ENCODE peak calls at places on chromosomes 7 and 10, in seven cellular contexts. N is Peyer's patch, F is thyroid gland, I is foreskin fibroblast, O is cardiac fibroblast, U is suprapubic skin, K is esophagus squamous epithelium. X is an unnamed sample.

GRCh38 chr10:50417486-50417905 is 166.2 kb upstream of the ASAH2 start:
- DNase-seq in I (no peak), U (no peak), N (no peak), K (no peak), O (peak), F (no peak), X (no peak)

GRCh38 chr7:47193003-47193402 is 388.9 kb downstream of the TNS3 start:
- DNase-seq in I (no peak), K (no peak), U (no peak), O (no peak), N (peak), F (no peak), X (no peak)

GRCh38 chr10:132517951-132518521 is 19.6 kb upstream of the INPP5A start:
- DNase-seq in F (no peak), O (no peak), N (peak), K (no peak), U (peak), I (no peak), X (no peak)

GRCh38 chr10:29479081-29479917 is 155.5 kb downstream of the SVIL start:
- DNase-seq in F (no peak), O (no peak), U (no peak), N (no peak), I (peak), K (no peak), X (no peak)

GRCh38 chr7:19369806-19370205 is 224.6 kb upstream of the FERD3L start:
- DNase-seq in O (no peak), N (no peak), K (no peak), F (no peak), I (no peak), U (no peak), X (no peak)

GRCh38 chr7:91264924-91265681 is 870 bp downstream of the FZD1 start:
- DNase-seq in O (peak), F (peak), K (no peak), I (peak), N (peak), U (peak), X (no peak)

GRCh38 chr7:30157217-30157616 is 22.4 kb downstream of the MTURN start:
- DNase-seq in N (no peak), F (no peak), I (no peak), O (no peak), K (no peak), U (no peak), X (no peak)

GRCh38 chr10:65898055-65898454 is 1027.8 kb upstream of the LRRTM3 start:
- DNase-seq in K (no peak), F (no peak), U (no peak), N (no peak), I (no peak), O (no peak), X (no peak)

GRCh38 chr10:97229322-97229721 is 43.6 kb upstream of the SLIT1 start:
- DNase-seq in I (peak), K (no peak), F (no peak), U (no peak), N (no peak), O (peak), X (no peak)

GRCh38 chr7:30206466-30206865 is 71.7 kb downstream of the MTURN start:
- DNase-seq in K (no peak), O (peak), N (no peak), F (no peak), U (no peak), I (peak), X (peak)

GRCh38 chr7:118352854-118353453 is 128.4 kb downstream of the ANKRD7 start:
- DNase-seq in N (no peak), O (peak), F (no peak), K (no peak), U (no peak), I (no peak), X (peak)

GRCh38 chr7:25862993-25863726 is 288.8 kb upstream of the NFE2L3 start:
- DNase-seq in N (no peak), O (no peak), U (no peak), I (no peak), F (no peak), K (no peak), X (no peak)

GRCh38 chr7:140349172-140349771 is 49.1 kb downstream of the SLC37A3 start:
- DNase-seq in K (no peak), N (no peak), I (no peak), O (peak), F (no peak), U (no peak), X (peak)

GRCh38 chr10:6598679-6599078 is 18.6 kb upstream of the PRKCQ start:
- DNase-seq in I (no peak), U (no peak), K (no peak), F (no peak), O (no peak), N (no peak), X (no peak)

GRCh38 chr7:2471022-2471329 is 5.2 kb downstream of the GRIFIN start:
- DNase-seq in U (no peak), O (peak), K (no peak), F (no peak), N (no peak), I (no peak), X (no peak)

GRCh38 chr10:75679546-75679945 is 248.1 kb downstream of the LRMDA start:
- DNase-seq in F (no peak), O (peak), I (no peak), U (no peak), K (no peak), N (no peak), X (no peak)

GRCh38 chr10:79018591-79019011 is 50.2 kb upstream of the ZMIZ1 start:
- DNase-seq in F (no peak), N (peak), O (no peak), I (no peak), K (no peak), U (peak), X (no peak)

GRCh38 chr7:108335264-108335918 is 120.8 kb downstream of the NRCAM start:
- DNase-seq in U (no peak), I (no peak), F (peak), K (no peak), O (peak), N (no peak), X (no peak)

GRCh38 chr7:15130666-15131541 is 228.4 kb upstream of the DGKB start:
- DNase-seq in I (peak), N (no peak), U (no peak), F (no peak), O (peak), K (no peak), X (peak)

GRCh38 chr7:121076350-121077164 is 88.0 kb downstream of the CPED1 start:
- DNase-seq in K (no peak), U (no peak), O (peak), F (no peak), I (peak), N (no peak), X (no peak)

DNA sequence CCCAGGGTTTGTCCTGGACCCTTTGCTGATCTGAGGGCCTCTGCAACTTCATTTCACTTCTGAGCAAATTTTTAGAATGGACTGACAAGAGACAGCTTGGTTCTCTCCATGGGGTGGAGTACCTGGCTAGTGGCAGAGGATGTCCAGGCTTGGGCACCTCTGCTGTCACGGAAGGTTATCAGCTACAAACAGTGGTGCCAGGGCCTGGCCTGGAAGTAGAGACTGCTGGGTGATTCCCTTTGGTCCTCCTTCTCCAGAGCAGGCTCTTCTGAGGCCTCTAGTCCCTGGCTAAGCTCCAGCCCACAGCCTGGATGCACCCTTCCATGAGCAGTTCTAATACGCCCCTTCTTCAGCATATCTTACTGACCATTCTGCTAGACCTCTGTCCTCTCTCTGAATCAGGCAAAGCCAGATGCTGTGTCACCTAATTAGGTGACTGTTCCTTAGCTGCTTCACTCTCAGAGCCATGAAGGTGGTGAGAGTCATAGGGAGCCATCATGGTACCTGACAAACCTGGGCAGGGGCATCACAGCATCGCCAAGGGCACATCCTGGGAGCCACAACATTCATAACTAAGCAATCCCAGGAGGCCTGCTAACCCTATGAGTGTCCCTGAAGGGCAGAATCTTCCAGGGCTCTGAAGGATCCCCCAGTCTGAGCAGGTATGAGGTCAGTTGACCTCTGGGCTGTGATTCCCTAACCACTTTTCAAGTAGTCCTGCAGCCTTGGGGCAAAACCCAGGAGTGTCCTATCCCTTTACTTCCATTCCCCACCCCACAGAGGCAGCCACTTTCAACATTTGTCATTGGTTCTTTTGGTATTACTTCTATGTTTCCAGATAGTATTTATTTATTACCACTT is 4.0 kb downstream of the ARHGAP22 start:
- DNase-seq in N (no peak), O (no peak), K (no peak), I (no peak), U (no peak), F (no peak), X (no peak)
- H3K4me3 ChIP-seq in N (no peak), O (no peak), K (no peak), I (no peak), U (no peak), F (no peak), X (no peak)

DNA sequence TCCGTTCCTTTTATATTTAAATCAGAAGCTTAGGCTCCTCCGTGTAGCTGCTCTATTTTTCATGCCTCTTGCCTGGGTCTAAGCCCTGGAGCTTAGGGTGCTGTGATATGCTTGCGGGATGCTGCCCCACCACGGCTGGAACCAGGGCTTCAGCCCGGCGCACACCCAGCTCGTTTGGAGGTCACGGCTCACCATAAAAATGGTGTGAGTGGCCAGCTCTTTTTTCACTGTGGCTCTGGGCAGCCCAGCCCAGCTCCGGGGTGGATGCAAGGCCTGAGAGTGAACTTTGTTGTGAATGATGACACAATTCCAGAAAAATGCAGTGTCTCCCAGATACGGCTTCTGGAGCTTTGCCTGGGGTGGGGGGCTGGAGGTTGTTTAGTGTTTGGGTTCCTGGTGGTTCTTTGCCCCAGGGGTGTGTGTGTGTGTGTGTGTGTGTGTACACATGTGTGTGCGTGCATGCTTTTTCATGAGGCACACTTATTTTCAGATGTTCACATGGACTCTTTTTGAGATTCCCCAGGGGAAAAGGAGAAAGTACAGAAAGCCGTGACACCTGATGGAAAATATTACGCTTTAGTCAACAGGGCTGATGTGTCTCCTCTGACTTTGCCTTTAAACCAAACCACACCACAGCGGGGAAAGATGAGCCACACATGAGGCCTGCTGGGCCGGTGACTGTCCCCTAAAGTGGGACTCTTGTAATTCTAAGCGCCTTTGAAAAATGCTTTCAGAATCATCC is 46.2 kb downstream of the GRK5 start:
- DNase-seq in N (peak), U (peak), F (no peak), O (peak), I (peak), K (no peak), X (peak)
- TF ChIP-seq CTCF in N (no peak), U (no peak), F (no peak), O (no peak), I (peak), K (no peak), X (peak)

DNA sequence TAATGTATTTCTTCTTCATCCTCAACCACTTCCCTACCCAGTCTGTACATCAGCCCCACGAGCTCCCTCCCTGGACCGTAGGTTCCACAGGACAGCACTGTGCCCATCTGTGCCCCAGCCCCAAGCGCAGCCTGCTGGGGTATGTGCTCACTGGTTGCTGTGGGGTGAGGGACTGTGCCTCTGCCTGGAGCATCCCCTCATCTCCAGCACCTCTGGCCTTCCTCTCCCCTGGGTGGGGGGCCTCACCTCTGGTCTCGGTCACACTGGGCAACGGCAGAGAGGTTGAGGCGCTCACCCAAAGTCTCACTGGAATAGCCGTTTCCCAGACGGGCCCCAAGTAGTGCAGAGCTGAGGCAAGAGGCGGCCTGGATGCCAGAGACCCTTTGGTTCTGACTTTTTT is 1.5 kb upstream of the PRKAR1B start:
- DNase-seq in N (peak), F (no peak), O (no peak), K (no peak), I (no peak), U (peak), X (no peak)
- H3K4me3 ChIP-seq in N (no peak), F (no peak), O (no peak), K (no peak), I (no peak), U (no peak), X (no peak)

GRCh38 chr10:77922551-77923179 is 3.9 kb downstream of the DLG5 start:
- DNase-seq in O (no peak), I (no peak), N (no peak), U (no peak), K (no peak), F (no peak), X (no peak)

GRCh38 chr10:77925410-77925794 is 1.2 kb downstream of the DLG5 start:
- DNase-seq in K (no peak), N (no peak), O (peak), I (peak), U (no peak), F (peak), X (no peak)

GRCh38 chr10:77927343-77928256 is 1.0 kb upstream of the DLG5 start:
- DNase-seq in K (no peak), I (no peak), F (peak), N (no peak), U (no peak), O (no peak), X (no peak)

GRCh38 chr10:77925795-77926565 is 575 bp downstream of the DLG5 start:
- DNase-seq in K (no peak), F (peak), U (peak), O (peak), I (peak), N (peak), X (no peak)

GRCh38 chr10:77926566-77927342 is at the start of gene DLG5:
- DNase-seq in O (peak), I (peak), U (peak), F (peak), K (no peak), N (peak), X (no peak)
- TF ChIP-seq CTCF in O (no peak), I (no peak), U (no peak), F (no peak), K (no peak), N (no peak), X (no peak)

GRCh38 chr10:35375091-35375765 is 38.9 kb downstream of the CCNY start:
- DNase-seq in F (no peak), O (peak), I (no peak), N (no peak), K (no peak), U (no peak), X (no peak)

GRCh38 chr10:35382096-35382495 is 45.8 kb downstream of the CCNY start:
- DNase-seq in N (no peak), K (no peak), O (no peak), I (no peak), F (no peak), U (no peak), X (no peak)

GRCh38 chr10:35377050-35377723 is 40.9 kb downstream of the CCNY start:
- DNase-seq in N (no peak), O (peak), F (no peak), K (no peak), I (no peak), U (no peak), X (no peak)

GRCh38 chr10:35379226-35380137 is 43.2 kb downstream of the CCNY start:
- DNase-seq in I (no peak), U (no peak), K (no peak), F (no peak), N (peak), O (peak), X (no peak)

GRCh38 chr10:35378547-35379210 is 42.4 kb downstream of the CCNY start:
- DNase-seq in N (no peak), O (peak), K (no peak), U (no peak), I (no peak), F (no peak), X (no peak)
- H3K4me3 ChIP-seq in N (no peak), O (no peak), K (no peak), U (no peak), I (no peak), F (no peak), X (no peak)

DNA sequence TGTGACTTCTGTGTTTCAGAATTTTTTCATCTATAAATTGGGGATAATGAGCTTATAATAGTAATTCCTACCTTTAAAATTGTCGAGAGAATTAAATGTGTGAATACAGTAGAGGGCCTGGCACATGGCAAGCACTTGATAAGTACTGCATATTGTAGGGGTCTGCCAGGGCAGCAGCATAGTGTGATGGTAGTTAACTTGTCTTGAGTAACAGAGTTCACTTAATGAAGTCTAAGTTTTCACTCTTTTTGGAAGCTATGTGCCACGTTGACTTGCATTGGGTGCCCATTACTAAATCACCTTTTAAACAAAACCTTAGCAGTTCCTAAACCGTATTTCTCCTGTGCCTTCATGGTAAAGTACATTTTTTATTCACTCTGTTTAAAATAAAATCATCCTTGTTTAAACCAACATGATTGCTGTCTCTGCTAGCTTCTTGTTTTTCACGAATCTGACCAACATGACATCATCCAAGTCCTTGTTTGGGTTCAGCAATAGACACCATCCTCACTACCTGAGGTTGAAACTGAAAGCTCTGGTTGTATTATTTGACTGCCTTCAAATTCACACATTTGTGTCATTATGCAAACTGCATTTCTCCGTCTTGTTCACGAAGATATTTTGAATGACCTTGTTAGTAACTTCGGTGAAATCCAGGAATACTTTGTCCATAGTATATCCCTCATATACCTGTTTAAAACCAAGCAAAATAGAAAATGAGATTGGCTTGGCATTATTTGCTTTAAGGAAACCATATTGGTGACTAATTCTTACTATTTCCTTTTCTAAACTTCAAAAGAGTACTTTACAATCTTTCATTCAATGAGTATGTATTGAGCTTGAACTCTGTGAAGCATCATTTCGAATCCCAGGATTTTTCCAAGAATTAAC is 340.2 kb downstream of the SUGCT start:
- DNase-seq in O (no peak), N (no peak), F (no peak), K (no peak), U (no peak), I (no peak), X (no peak)
- TF ChIP-seq CTCF in O (no peak), N (no peak), F (no peak), K (no peak), U (no peak), I (no peak), X (no peak)

GRCh38 chr7:22447008-22447407 is 53.0 kb downstream of the STEAP1B start:
- DNase-seq in N (no peak), I (no peak), K (no peak), F (no peak), U (no peak), O (no peak), X (no peak)

GRCh38 chr7:22444181-22444966 is 55.6 kb downstream of the STEAP1B start:
- DNase-seq in K (no peak), N (no peak), U (peak), I (no peak), F (peak), O (peak), X (peak)

GRCh38 chr7:22445871-22446270 is 54.1 kb downstream of the STEAP1B start:
- DNase-seq in I (no peak), N (no peak), U (no peak), O (no peak), F (no peak), K (no peak), X (no peak)

GRCh38 chr7:22443370-22444180 is 56.4 kb downstream of the STEAP1B start:
- DNase-seq in N (no peak), O (peak), F (no peak), I (peak), K (no peak), U (no peak), X (no peak)

DNA sequence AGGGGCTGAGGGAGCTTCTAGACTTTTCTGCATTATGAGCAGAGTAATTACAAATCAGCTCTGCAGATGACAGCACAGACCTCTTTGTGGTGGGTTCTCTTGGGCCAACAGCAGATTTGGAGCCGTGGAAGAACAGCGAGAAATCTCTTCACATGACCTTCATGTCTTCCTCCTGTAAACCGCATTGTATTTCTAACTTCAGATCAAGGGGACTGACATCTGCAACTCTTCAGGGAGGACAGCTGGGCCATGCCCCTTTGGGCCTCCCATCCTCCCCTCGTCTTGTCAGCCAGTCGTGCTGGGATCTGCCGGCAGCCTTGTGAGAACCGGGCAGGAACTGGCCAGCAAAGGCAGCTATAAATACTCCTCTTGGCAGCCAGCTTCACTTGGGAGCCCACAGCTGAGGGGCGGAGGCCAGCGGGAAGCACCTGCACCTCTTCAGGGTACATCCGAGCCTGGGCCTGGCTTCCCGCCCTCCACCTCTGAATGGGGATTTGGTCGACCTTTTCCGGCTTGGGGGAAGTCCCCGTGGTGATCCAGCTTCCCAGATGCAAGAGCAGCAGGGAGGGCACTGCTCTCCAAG is 54.8 kb downstream of the STEAP1B start:
- DNase-seq in I (no peak), F (peak), U (peak), N (peak), O (peak), K (peak), X (no peak)
- H3K4me3 ChIP-seq in I (no peak), F (no peak), U (no peak), N (no peak), O (no peak), K (no peak), X (no peak)

GRCh38 chr10:72278668-72279393 is 5.1 kb downstream of the DDIT4 start:
- DNase-seq in U (no peak), I (no peak), O (no peak), F (no peak), K (no peak), N (no peak), X (no peak)
- TF ChIP-seq CTCF in U (no peak), I (no peak), O (peak), F (no peak), K (no peak), N (no peak), X (peak)